ENCODE peak calls at places on chromosome 12, in seven cellular contexts. One of them, this sample, is unnamed.

GRCh38 chr12:87814625-87815024 is 214.6 kb downstream of the C12orf50 start:
- DNase-seq in breast epithelium: no peak
- DNase-seq in tibial nerve: no peak
- DNase-seq in ovary: no peak
- DNase-seq in A549: peak
- DNase-seq in B cell: no peak
- DNase-seq in CD4-positive, alpha-beta T cell: no peak
- DNase-seq in this sample: no peak

GRCh38 chr12:76346798-76347420 is 1.3 kb downstream of the BBS10 start:
- DNase-seq in B cell: peak
- DNase-seq in A549: peak
- DNase-seq in CD4-positive, alpha-beta T cell: no peak
- DNase-seq in breast epithelium: no peak
- DNase-seq in tibial nerve: no peak
- DNase-seq in ovary: no peak
- DNase-seq in this sample: peak

GRCh38 chr12:75641031-75641780 is 129.8 kb upstream of the KRR1 start:
- DNase-seq in A549: peak
- DNase-seq in tibial nerve: no peak
- DNase-seq in ovary: no peak
- DNase-seq in B cell: peak
- DNase-seq in breast epithelium: no peak
- DNase-seq in CD4-positive, alpha-beta T cell: no peak
- DNase-seq in this sample: peak

GRCh38 chr12:89800435-89800834 is 91.8 kb upstream of the ATP2B1 start:
- DNase-seq in ovary: no peak
- DNase-seq in tibial nerve: no peak
- DNase-seq in B cell: no peak
- DNase-seq in breast epithelium: no peak
- DNase-seq in CD4-positive, alpha-beta T cell: no peak
- DNase-seq in A549: no peak
- DNase-seq in this sample: no peak

GRCh38 chr12:52385226-52385702 is at the start of gene KRT84:
- DNase-seq in B cell: no peak
- DNase-seq in ovary: no peak
- DNase-seq in A549: no peak
- DNase-seq in breast epithelium: no peak
- DNase-seq in CD4-positive, alpha-beta T cell: no peak
- DNase-seq in tibial nerve: no peak
- DNase-seq in this sample: no peak

GRCh38 chr12:18643673-18644072 is 94.1 kb downstream of the PLCZ1 start:
- DNase-seq in CD4-positive, alpha-beta T cell: no peak
- DNase-seq in breast epithelium: no peak
- DNase-seq in ovary: no peak
- DNase-seq in tibial nerve: no peak
- DNase-seq in A549: no peak
- DNase-seq in B cell: no peak
- DNase-seq in this sample: no peak

GRCh38 chr12:104958946-104959841 is 1.1 kb upstream of the SLC41A2 start:
- DNase-seq in tibial nerve: no peak
- DNase-seq in breast epithelium: no peak
- DNase-seq in ovary: peak
- DNase-seq in CD4-positive, alpha-beta T cell: no peak
- DNase-seq in A549: no peak
- DNase-seq in B cell: peak
- DNase-seq in this sample: peak

GRCh38 chr12:105740970-105741725 is 397.6 kb downstream of the NUAK1 start:
- DNase-seq in ovary: peak
- DNase-seq in CD4-positive, alpha-beta T cell: no peak
- DNase-seq in breast epithelium: peak
- DNase-seq in tibial nerve: no peak
- DNase-seq in B cell: no peak
- DNase-seq in A549: no peak
- DNase-seq in this sample: peak

GRCh38 chr12:119176267-119177055 is 2.3 kb upstream of the HSPB8 start:
- DNase-seq in CD4-positive, alpha-beta T cell: no peak
- DNase-seq in B cell: no peak
- DNase-seq in breast epithelium: peak
- DNase-seq in A549: peak
- DNase-seq in tibial nerve: peak
- DNase-seq in ovary: peak
- DNase-seq in this sample: peak

GRCh38 chr12:56898938-56899337 is 35.3 kb downstream of the SDR9C7 start:
- DNase-seq in A549: no peak
- DNase-seq in tibial nerve: no peak
- DNase-seq in breast epithelium: no peak
- DNase-seq in B cell: no peak
- DNase-seq in ovary: no peak
- DNase-seq in CD4-positive, alpha-beta T cell: no peak
- DNase-seq in this sample: no peak

GRCh38 chr12:84492381-84492883 is 420.2 kb downstream of the SLC6A15 start:
- DNase-seq in breast epithelium: no peak
- DNase-seq in B cell: no peak
- DNase-seq in tibial nerve: no peak
- DNase-seq in ovary: no peak
- DNase-seq in A549: no peak
- DNase-seq in CD4-positive, alpha-beta T cell: no peak
- DNase-seq in this sample: no peak

GRCh38 chr12:5348491-5348890 is 83.4 kb upstream of the NTF3 start:
- DNase-seq in CD4-positive, alpha-beta T cell: no peak
- DNase-seq in A549: no peak
- DNase-seq in B cell: no peak
- DNase-seq in breast epithelium: no peak
- DNase-seq in ovary: no peak
- DNase-seq in tibial nerve: no peak
- DNase-seq in this sample: no peak

GRCh38 chr12:62861586-62861985 is 73.4 kb downstream of the PPM1H start:
- DNase-seq in A549: no peak
- DNase-seq in B cell: no peak
- DNase-seq in CD4-positive, alpha-beta T cell: no peak
- DNase-seq in ovary: no peak
- DNase-seq in tibial nerve: no peak
- DNase-seq in breast epithelium: no peak
- DNase-seq in this sample: no peak

DNA sequence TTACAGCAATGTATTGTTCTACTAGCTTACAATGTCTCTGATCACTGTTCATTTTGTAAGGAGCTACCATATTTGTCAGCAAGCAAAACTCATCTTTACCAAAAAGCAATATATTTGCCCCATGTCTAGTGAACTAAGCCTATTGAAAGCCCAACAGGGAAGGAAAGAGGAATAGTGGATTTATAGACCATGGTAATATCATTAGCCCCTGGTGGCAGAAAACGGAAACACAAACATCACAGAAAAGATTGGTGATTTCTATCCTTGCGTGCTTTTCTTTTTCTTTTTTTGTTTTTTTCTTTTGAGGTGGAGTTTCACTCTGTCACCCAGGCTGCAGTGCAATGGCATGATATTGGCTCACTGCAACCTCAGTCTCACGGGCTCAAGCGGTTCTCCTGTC is 1562.4 kb upstream of the TMEM132C start:
- DNase-seq in A549: no peak
- DNase-seq in CD4-positive, alpha-beta T cell: no peak
- DNase-seq in ovary: no peak
- DNase-seq in tibial nerve: no peak
- DNase-seq in breast epithelium: no peak
- DNase-seq in B cell: no peak
- DNase-seq in this sample: no peak
- TF ChIP-seq CTCF in A549: no peak
- TF ChIP-seq CTCF in CD4-positive, alpha-beta T cell: no peak
- TF ChIP-seq CTCF in ovary: no peak
- TF ChIP-seq CTCF in tibial nerve: no peak
- TF ChIP-seq CTCF in breast epithelium: no peak
- TF ChIP-seq CTCF in B cell: no peak
- TF ChIP-seq CTCF in this sample: peak

DNA sequence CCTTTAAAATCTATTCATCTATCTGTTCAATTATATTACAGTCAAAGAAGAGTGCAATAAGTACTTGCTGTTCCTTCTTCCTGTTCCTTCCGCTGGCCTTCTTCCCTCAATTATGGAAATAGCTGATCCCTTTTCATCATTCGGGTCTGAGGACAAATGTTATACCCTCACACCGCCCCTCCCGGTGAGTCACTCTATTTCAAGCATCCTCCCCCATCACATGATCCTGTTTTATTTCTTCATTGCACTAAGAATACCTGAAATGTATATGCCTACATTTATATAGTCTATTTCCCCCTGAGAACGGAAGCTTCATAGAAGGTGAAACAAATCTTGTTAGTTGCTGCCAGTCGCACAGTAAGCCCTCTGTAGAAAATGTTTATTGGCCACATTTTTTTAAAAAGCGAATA is 2.5 kb downstream of the SLC38A1 start:
- DNase-seq in B cell: peak
- DNase-seq in CD4-positive, alpha-beta T cell: no peak
- DNase-seq in breast epithelium: no peak
- DNase-seq in ovary: no peak
- DNase-seq in A549: peak
- DNase-seq in tibial nerve: no peak
- DNase-seq in this sample: no peak
- TF ChIP-seq CTCF in B cell: no peak
- TF ChIP-seq CTCF in CD4-positive, alpha-beta T cell: no peak
- TF ChIP-seq CTCF in breast epithelium: no peak
- TF ChIP-seq CTCF in ovary: no peak
- TF ChIP-seq CTCF in A549: no peak
- TF ChIP-seq CTCF in tibial nerve: no peak
- TF ChIP-seq CTCF in this sample: no peak

GRCh38 chr12:2641761-2642160 is 153.0 kb upstream of the FKBP4 start:
- DNase-seq in tibial nerve: no peak
- DNase-seq in A549: no peak
- DNase-seq in B cell: no peak
- DNase-seq in ovary: no peak
- DNase-seq in breast epithelium: no peak
- DNase-seq in CD4-positive, alpha-beta T cell: no peak
- DNase-seq in this sample: no peak

GRCh38 chr12:2639020-2639298 is 155.8 kb upstream of the FKBP4 start:
- DNase-seq in breast epithelium: no peak
- DNase-seq in A549: no peak
- DNase-seq in B cell: no peak
- DNase-seq in tibial nerve: no peak
- DNase-seq in CD4-positive, alpha-beta T cell: no peak
- DNase-seq in ovary: no peak
- DNase-seq in this sample: no peak

GRCh38 chr12:2641209-2641608 is 153.6 kb upstream of the FKBP4 start:
- DNase-seq in B cell: no peak
- DNase-seq in A549: peak
- DNase-seq in tibial nerve: no peak
- DNase-seq in CD4-positive, alpha-beta T cell: no peak
- DNase-seq in breast epithelium: no peak
- DNase-seq in ovary: no peak
- DNase-seq in this sample: peak

GRCh38 chr12:2640709-2641108 is 154.1 kb upstream of the FKBP4 start:
- DNase-seq in ovary: no peak
- DNase-seq in CD4-positive, alpha-beta T cell: no peak
- DNase-seq in A549: peak
- DNase-seq in breast epithelium: no peak
- DNase-seq in tibial nerve: no peak
- DNase-seq in B cell: no peak
- DNase-seq in this sample: peak

DNA sequence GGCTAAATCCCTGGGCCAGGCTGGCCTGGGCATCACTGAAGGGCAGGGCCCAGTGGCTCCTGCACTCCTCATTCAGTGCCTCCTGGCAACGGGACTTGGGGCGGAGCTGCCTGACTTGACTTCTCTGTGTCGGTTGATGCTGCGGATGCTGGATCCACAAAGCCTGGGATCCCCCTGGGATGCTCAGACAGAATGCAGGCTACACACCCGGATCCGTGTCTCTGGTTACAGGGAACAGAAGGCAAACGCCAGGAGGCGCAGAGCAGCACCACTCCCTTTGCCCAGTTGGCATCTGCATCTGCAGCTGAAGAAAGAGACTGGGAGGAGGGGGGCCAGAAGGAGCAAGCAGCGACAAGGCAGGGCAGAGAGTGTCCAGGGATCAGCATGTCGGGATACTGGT is 154.5 kb upstream of the FKBP4 start:
- DNase-seq in A549: peak
- DNase-seq in B cell: no peak
- DNase-seq in CD4-positive, alpha-beta T cell: no peak
- DNase-seq in tibial nerve: no peak
- DNase-seq in ovary: no peak
- DNase-seq in breast epithelium: no peak
- DNase-seq in this sample: no peak
- TF ChIP-seq CTCF in A549: no peak
- TF ChIP-seq CTCF in B cell: no peak
- TF ChIP-seq CTCF in CD4-positive, alpha-beta T cell: no peak
- TF ChIP-seq CTCF in tibial nerve: no peak
- TF ChIP-seq CTCF in ovary: no peak
- TF ChIP-seq CTCF in breast epithelium: no peak
- TF ChIP-seq CTCF in this sample: peak

GRCh38 chr12:54298904-54299303 is 1.9 kb downstream of the NFE2 start:
- DNase-seq in A549: no peak
- DNase-seq in ovary: no peak
- DNase-seq in CD4-positive, alpha-beta T cell: no peak
- DNase-seq in breast epithelium: no peak
- DNase-seq in B cell: no peak
- DNase-seq in tibial nerve: no peak
- DNase-seq in this sample: no peak

GRCh38 chr12:54300267-54300731 is 516 bp downstream of the NFE2 start:
- DNase-seq in ovary: no peak
- DNase-seq in breast epithelium: no peak
- DNase-seq in B cell: no peak
- DNase-seq in A549: no peak
- DNase-seq in tibial nerve: no peak
- DNase-seq in CD4-positive, alpha-beta T cell: no peak
- DNase-seq in this sample: no peak

GRCh38 chr12:54299515-54300266 is 1.1 kb downstream of the NFE2 start:
- DNase-seq in ovary: no peak
- DNase-seq in A549: no peak
- DNase-seq in breast epithelium: no peak
- DNase-seq in CD4-positive, alpha-beta T cell: no peak
- DNase-seq in B cell: no peak
- DNase-seq in tibial nerve: no peak
- DNase-seq in this sample: peak

GRCh38 chr12:54301428-54302045 is 722 bp upstream of the NFE2 start:
- DNase-seq in breast epithelium: no peak
- DNase-seq in CD4-positive, alpha-beta T cell: no peak
- DNase-seq in B cell: no peak
- DNase-seq in ovary: no peak
- DNase-seq in A549: no peak
- DNase-seq in tibial nerve: no peak
- DNase-seq in this sample: no peak

DNA sequence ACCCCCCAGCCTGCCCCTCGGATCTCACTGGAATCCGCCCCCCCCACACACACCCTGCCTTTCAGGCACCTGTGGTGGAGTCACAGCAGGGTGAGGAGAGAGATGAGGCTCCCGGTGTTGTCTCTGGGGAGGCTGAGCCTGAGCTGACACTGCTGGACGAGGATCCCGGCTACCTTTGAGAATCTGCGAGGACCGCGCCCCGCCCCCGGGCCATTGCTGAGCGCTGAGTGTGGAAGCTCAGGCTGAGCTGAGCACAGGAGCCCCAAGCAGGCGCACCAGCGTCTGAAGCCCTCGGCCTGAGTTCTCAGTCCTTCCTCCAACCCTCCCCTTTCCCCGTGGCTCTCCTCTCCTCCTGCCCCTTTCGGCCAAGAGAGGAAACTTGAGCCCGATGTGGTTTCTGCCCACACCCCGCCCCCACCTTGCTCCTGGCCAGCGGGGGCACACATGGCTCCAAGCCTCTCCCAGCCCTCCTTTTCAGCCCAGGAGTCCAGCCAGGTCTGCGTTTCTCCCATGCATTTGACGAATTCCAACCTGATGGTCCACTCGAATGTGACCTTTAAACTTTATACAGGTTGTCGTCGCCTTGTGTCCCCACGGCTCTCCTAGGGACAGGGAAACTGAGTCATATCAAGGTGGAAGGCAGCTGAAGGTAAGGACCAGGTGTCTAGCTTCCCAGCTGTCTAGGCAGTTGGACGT is at the start of gene NFE2:
- DNase-seq in A549: peak
- DNase-seq in breast epithelium: no peak
- DNase-seq in tibial nerve: no peak
- DNase-seq in CD4-positive, alpha-beta T cell: no peak
- DNase-seq in ovary: no peak
- DNase-seq in B cell: peak
- DNase-seq in this sample: peak
- TF ChIP-seq CTCF in A549: no peak
- TF ChIP-seq CTCF in breast epithelium: no peak
- TF ChIP-seq CTCF in tibial nerve: no peak
- TF ChIP-seq CTCF in CD4-positive, alpha-beta T cell: no peak
- TF ChIP-seq CTCF in ovary: no peak
- TF ChIP-seq CTCF in B cell: no peak
- TF ChIP-seq CTCF in this sample: no peak

This sample was measured in HFFc6.